ENCODE peak calls at places on chromosomes 4 and X, in six cellular contexts. N, B, R, E, V and L are unnamed samples.

GRCh38 chr4:149370002-149370401 is 445.6 kb downstream of the IQCM start:
- DNase-seq in E (no peak), V (no peak), N (no peak), R (no peak), B (no peak), L (no peak)

GRCh38 chr4:39102297-39102696 is 40.3 kb downstream of the KLHL5 start:
- DNase-seq in B (no peak), V (no peak), N (no peak), E (no peak), R (no peak), L (no peak)

GRCh38 chr4:41609851-41610250 is 71.9 kb downstream of the LIMCH1 start:
- DNase-seq in E (no peak), V (no peak), R (no peak), B (no peak), N (no peak), L (no peak)

GRCh38 chr4:127586922-127587571 is 45.7 kb upstream of the INTU start:
- DNase-seq in V (peak), E (peak), N (peak), B (no peak), R (no peak), L (no peak)

GRCh38 chr4:103482471-103482870 is 237.3 kb downstream of the TACR3 start:
- DNase-seq in N (no peak), B (no peak), V (no peak), E (no peak), R (no peak), L (no peak)

GRCh38 chr4:88172987-88173386 is 14.5 kb upstream of the ABCG2 start:
- DNase-seq in V (no peak), B (no peak), R (no peak), N (no peak), E (no peak), L (no peak)

GRCh38 chr4:47705326-47705981 is 132.4 kb downstream of the CORIN start:
- DNase-seq in V (peak), B (no peak), E (no peak), N (no peak), R (no peak), L (no peak)

GRCh38 chr4:185255868-185256267 is 46.5 kb downstream of the SNX25 start:
- DNase-seq in R (no peak), V (no peak), N (no peak), B (no peak), E (no peak), L (no peak)

GRCh38 chrX:150694738-150695410 is 1.7 kb downstream of the MTMR1 start:
- DNase-seq in N (no peak), E (no peak), R (peak), V (no peak), B (no peak), L (no peak)

GRCh38 chrX:17923546-17923945 is 62.4 kb upstream of the RAI2 start:
- DNase-seq in R (no peak), N (no peak), E (no peak), V (no peak), B (no peak), L (no peak)

GRCh38 chr4:183136880-183137279 is 37.8 kb downstream of the WWC2 start:
- DNase-seq in B (no peak), N (no peak), V (no peak), E (no peak), R (no peak), L (no peak)

GRCh38 chrX:140249122-140249521 is 255.7 kb downstream of the SOX3 start:
- DNase-seq in N (no peak), E (peak), V (no peak), R (no peak), B (no peak), L (no peak)

GRCh38 chrX:68428431-68428830 is 4.9 kb downstream of the OPHN1 start:
- DNase-seq in V (no peak), N (peak), R (no peak), B (no peak), E (no peak), L (no peak)

GRCh38 chr4:118754890-118755289 is 69.7 kb downstream of the METTL14 start:
- DNase-seq in B (no peak), E (no peak), N (no peak), R (no peak), V (no peak), L (no peak)

GRCh38 chr4:124641715-124642380 is 70.7 kb downstream of the ANKRD50 start:
- DNase-seq in E (no peak), N (peak), B (no peak), R (no peak), V (no peak), L (no peak)

GRCh38 chr4:76984127-76984526 is 34.6 kb downstream of the SEPTIN11 start:
- DNase-seq in V (no peak), B (no peak), E (no peak), N (no peak), R (no peak), L (no peak)

GRCh38 chrX:39802354-39802753 is 295.4 kb downstream of the BCOR start:
- DNase-seq in N (no peak), R (no peak), B (no peak), V (no peak), E (no peak), L (no peak)

GRCh38 chr4:113383111-113383785 is 333.8 kb downstream of the ANK2 start:
- DNase-seq in N (no peak), E (no peak), B (no peak), V (no peak), R (no peak), L (no peak)

GRCh38 chr4:138297743-138298405 is 55.7 kb upstream of the SLC7A11 start:
- DNase-seq in B (no peak), R (no peak), E (no peak), V (no peak), N (no peak), L (no peak)

GRCh38 chr4:104641427-104641826 is 146.7 kb upstream of the CXXC4 start:
- DNase-seq in V (peak), R (no peak), B (no peak), E (no peak), N (no peak), L (no peak)

GRCh38 chr4:48756689-48757220 is 23.3 kb downstream of the FRYL start:
- DNase-seq in B (no peak), N (peak), E (no peak), V (no peak), R (no peak), L (no peak)

GRCh38 chrX:69093960-69094935 is 71.0 kb downstream of the PJA1 start:
- DNase-seq in R (no peak), N (no peak), V (no peak), E (peak), B (no peak), L (no peak)

GRCh38 chr4:107831140-107831539 is 6.4 kb downstream of the SGMS2 start:
- DNase-seq in N (no peak), B (no peak), V (no peak), R (no peak), E (no peak), L (no peak)

GRCh38 chr4:121112530-121112929 is 40.2 kb upstream of the NDNF start:
- DNase-seq in B (no peak), V (no peak), E (no peak), N (no peak), R (no peak), L (no peak)

GRCh38 chrX:41317487-41318208 is 16.3 kb upstream of the DDX3X start:
- DNase-seq in E (no peak), B (no peak), N (no peak), V (no peak), R (no peak), L (no peak)

GRCh38 chr4:153788064-153788418 is 842 bp downstream of the SFRP2 start:
- DNase-seq in E (no peak), V (no peak), N (no peak), R (no peak), B (no peak), L (no peak)

GRCh38 chrX:20968996-20969395 is 405.2 kb upstream of the CNKSR2 start:
- DNase-seq in V (no peak), N (peak), E (no peak), B (no peak), R (no peak), L (no peak)

GRCh38 chr4:118774989-118775388 is 60.9 kb downstream of the SEC24D start:
- DNase-seq in N (no peak), R (no peak), B (no peak), E (no peak), V (no peak), L (no peak)

GRCh38 chr4:179225594-179225993 is 1783.4 kb upstream of the AGA start:
- DNase-seq in R (no peak), E (no peak), B (no peak), N (peak), V (no peak), L (no peak)

GRCh38 chr4:72971572-72971971 is 97.9 kb downstream of the COX18 start:
- DNase-seq in R (no peak), N (peak), E (no peak), V (no peak), B (no peak), L (no peak)

GRCh38 chr4:112379306-112379705 is 82.1 kb downstream of the ALPK1 start:
- DNase-seq in E (no peak), V (no peak), R (no peak), B (no peak), N (no peak), L (no peak)

GRCh38 chrX:37349131-37350033 is at the start of gene PRRG1:
- DNase-seq in N (peak), B (peak), E (peak), R (no peak), V (peak), L (no peak)